ENCODE peak calls at places on chromosomes 13 and 19, in nine cellular contexts. Q is K562, D is GM23338, E is A549, H is IMR-90, R is H9, P is GM23248, X is fibroblast of lung, F is PC-3. S is an unnamed sample.

GRCh38 chr19:31421856-31422255 is 72.6 kb upstream of the TSHZ3 start:
- DNase-seq in Q (no peak), D (no peak), E (no peak), H (no peak), R (peak), P (no peak), X (no peak), F (no peak), S (no peak)

GRCh38 chr19:8585894-8586750 is 8.9 kb upstream of the MYO1F start:
- DNase-seq in Q (peak), D (peak), E (peak), H (no peak), R (peak), P (peak), X (no peak), F (peak), S (peak)

GRCh38 chr19:5585461-5586299 is 17.9 kb upstream of the TINCR start:
- DNase-seq in Q (peak), D (peak), E (no peak), H (no peak), R (peak), P (no peak), X (no peak), F (no peak), S (no peak)

GRCh38 chr13:47066261-47066660 is 169.4 kb upstream of the HTR2A start:
- DNase-seq in Q (no peak), D (no peak), E (no peak), H (peak), R (no peak), P (peak), X (no peak), F (no peak), S (no peak)

GRCh38 chr19:33727331-33728028 is 69.2 kb upstream of the KCTD15 start:
- DNase-seq in Q (no peak), D (no peak), E (no peak), H (no peak), R (no peak), P (no peak), X (no peak), F (no peak), S (no peak)

GRCh38 chr19:56348289-56348877 is 33.7 kb upstream of the ZSCAN5A start:
- DNase-seq in Q (no peak), D (peak), E (peak), H (no peak), R (no peak), P (peak), X (peak), F (peak), S (no peak)

GRCh38 chr19:19487077-19488040 is 28.0 kb downstream of the TSSK6 start:
- DNase-seq in Q (no peak), D (no peak), E (no peak), H (no peak), R (no peak), P (no peak), X (no peak), F (no peak), S (no peak)

GRCh38 chr13:53691417-53691816 is 662.8 kb downstream of the OLFM4 start:
- DNase-seq in Q (no peak), D (peak), E (no peak), H (no peak), R (no peak), P (no peak), X (no peak), F (no peak), S (no peak)

GRCh38 chr19:35525873-35526272 is 2.2 kb downstream of the SBSN start:
- DNase-seq in Q (no peak), D (no peak), E (no peak), H (no peak), R (no peak), P (no peak), X (no peak), F (no peak), S (no peak)

GRCh38 chr19:35524181-35524838 is 3.8 kb downstream of the SBSN start:
- DNase-seq in Q (no peak), D (peak), E (no peak), H (no peak), R (peak), P (no peak), X (no peak), F (no peak), S (no peak)

GRCh38 chr19:35531291-35531690 is 2.0 kb upstream of the GAPDHS start:
- DNase-seq in Q (no peak), D (no peak), E (no peak), H (no peak), R (no peak), P (no peak), X (no peak), F (peak), S (no peak)

GRCh38 chr19:35529241-35530218 is 1.4 kb upstream of the SBSN start:
- DNase-seq in Q (no peak), D (no peak), E (no peak), H (no peak), R (no peak), P (no peak), X (no peak), F (no peak), S (no peak)

GRCh38 chr19:35528218-35529038 is at the start of gene SBSN:
- DNase-seq in Q (no peak), D (no peak), E (no peak), H (peak), R (no peak), P (peak), X (peak), F (peak), S (no peak)
- H3K4me2 ChIP-seq in Q (no peak), D (no peak), E (no peak), H (no peak), R (no peak), P (no peak), X (no peak), F (no peak), S (no peak)

DNA sequence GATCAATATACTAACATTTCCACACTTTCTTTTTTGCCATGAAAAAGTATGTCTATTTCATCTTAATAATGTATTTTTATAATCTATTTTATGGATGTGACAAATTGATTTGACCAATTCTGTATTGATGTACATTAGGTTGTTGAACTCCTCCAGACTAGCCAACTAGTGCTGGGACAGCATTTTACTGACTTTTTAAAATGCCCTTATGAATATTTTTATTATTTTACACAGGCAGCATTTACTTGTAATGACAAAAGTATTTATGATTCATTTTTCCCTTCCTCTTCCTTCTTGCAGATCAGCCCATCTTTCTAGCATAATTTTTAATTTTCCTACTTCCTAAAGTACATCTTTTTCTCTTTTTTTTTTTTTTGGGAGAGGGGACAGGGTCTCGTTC is 918 bp upstream of the FUZ start:
- DNase-seq in Q (no peak), D (no peak), E (no peak), H (no peak), R (no peak), P (peak), X (no peak), F (peak), S (no peak)
- H3K4me2 ChIP-seq in Q (peak), D (no peak), E (peak), H (no peak), R (no peak), P (peak), X (peak), F (peak), S (no peak)

DNA sequence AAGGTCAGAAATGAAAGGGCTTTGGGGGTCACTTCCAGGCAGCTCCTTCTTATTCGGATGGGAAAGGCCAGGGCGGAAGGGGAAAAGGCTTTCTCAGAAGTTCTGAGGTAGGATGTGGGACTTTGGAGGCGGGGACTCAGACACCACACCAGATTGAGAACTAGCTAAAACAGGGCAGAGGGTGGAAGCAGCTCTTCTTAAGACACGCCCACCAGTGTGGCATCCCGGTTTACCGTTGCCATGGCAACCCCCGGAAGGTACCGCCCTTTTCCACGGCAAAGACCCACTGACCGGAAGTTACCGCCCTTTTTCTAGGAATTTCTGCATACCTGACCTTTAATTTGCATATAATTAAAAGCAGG is 3.8 kb upstream of the LILRA5 start:
- DNase-seq in Q (peak), D (peak), E (peak), H (no peak), R (peak), P (peak), X (no peak), F (no peak), S (no peak)
- H3K4me2 ChIP-seq in Q (no peak), D (peak), E (peak), H (no peak), R (no peak), P (no peak), X (no peak), F (no peak), S (no peak)

GRCh38 chr13:113152894-113153809 is 5.3 kb upstream of the PROZ start:
- DNase-seq in Q (peak), D (peak), E (peak), H (no peak), R (peak), P (peak), X (no peak), F (peak), S (peak)
- H3K4me2 ChIP-seq in Q (peak), D (peak), E (peak), H (peak), R (peak), P (peak), X (peak), F (peak), S (peak)

GRCh38 chr13:91312324-91312723 is 35.2 kb upstream of the MIR17HG start:
- DNase-seq in Q (no peak), D (peak), E (no peak), H (no peak), R (no peak), P (no peak), X (no peak), F (no peak), S (no peak)
- H3K4me2 ChIP-seq in Q (no peak), D (no peak), E (no peak), H (no peak), R (no peak), P (no peak), X (no peak), F (no peak), S (no peak)

GRCh38 chr19:46413262-46414031 is at the start of gene CCDC8:
- DNase-seq in Q (peak), D (peak), E (no peak), H (peak), R (peak), P (peak), X (peak), F (no peak), S (no peak)
- H3K4me2 ChIP-seq in Q (peak), D (peak), E (no peak), H (peak), R (peak), P (peak), X (peak), F (no peak), S (no peak)

DNA sequence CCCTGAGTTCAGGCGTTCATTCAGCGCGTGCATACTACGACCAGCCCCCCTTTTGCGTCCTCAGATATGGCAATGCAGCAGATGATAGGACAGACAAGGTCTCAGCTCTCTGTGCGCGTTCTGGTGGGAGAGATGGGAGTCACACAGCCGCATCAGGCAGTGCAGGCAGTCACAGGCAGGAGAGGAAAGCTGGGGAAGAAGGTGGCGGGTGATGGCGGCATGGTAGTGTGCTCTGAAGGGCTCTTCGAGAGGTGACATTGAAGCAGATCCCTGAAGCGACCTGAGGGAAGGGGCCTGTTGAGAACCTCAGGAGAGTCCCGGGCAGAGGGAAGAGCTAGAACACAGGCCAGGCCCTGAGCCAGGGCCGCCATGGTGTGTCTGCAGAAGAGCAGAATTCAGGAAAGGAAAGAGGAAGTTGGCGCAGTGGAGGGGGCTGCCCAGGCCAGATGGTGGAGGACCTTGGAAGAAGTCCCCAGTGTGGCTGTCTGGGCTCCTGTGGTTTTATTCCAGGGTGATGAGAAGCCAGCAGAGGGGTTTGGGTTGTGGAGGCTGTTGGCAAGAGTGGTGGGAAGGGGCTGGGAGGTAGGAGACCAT is 3.5 kb downstream of the USF2 start:
- DNase-seq in Q (no peak), D (no peak), E (no peak), H (no peak), R (no peak), P (no peak), X (no peak), F (no peak), S (no peak)
- H3K4me2 ChIP-seq in Q (no peak), D (no peak), E (no peak), H (no peak), R (no peak), P (no peak), X (no peak), F (no peak), S (no peak)

DNA sequence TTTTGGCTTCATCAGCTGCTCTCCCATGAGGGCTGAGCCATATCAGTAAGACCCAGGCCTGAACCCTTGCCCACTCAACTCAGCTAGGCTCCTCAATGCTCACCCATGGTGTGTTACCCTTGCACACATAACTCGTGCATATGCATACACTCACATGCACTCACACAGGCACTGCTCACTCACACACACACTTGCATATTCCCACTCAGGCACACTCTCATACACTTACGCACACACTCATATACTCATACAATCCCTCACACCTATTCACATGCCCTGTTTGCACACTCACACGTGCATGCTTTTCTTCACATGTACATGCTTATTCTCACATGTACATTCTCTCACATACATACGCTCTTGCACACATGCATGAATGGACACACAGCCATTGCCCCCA is 93.8 kb downstream of the SLC7A1 start:
- DNase-seq in Q (no peak), D (no peak), E (no peak), H (no peak), R (no peak), P (no peak), X (no peak), F (no peak), S (no peak)
- H3K4me2 ChIP-seq in Q (no peak), D (no peak), E (no peak), H (no peak), R (no peak), P (no peak), X (no peak), F (no peak), S (no peak)

S was measured in HepG2.